ENCODE peak calls at places on chromosomes 11 and 22, in six cellular contexts. One of them, this sample, is unnamed.

GRCh38 chr22:23105919-23106853 is 35.6 kb downstream of the RSPH14 start:
- DNase-seq in H1: no peak
- DNase-seq in GM12891: no peak
- DNase-seq in K562: peak
- DNase-seq in GM12878: no peak
- DNase-seq in HepG2: no peak
- DNase-seq in this sample: no peak

GRCh38 chr22:25514436-25514835 is 50.0 kb upstream of the GRK3 start:
- DNase-seq in H1: no peak
- DNase-seq in GM12891: no peak
- DNase-seq in K562: no peak
- DNase-seq in GM12878: no peak
- DNase-seq in HepG2: no peak
- DNase-seq in this sample: no peak

GRCh38 chr22:29108137-29108536 is 35.3 kb downstream of the KREMEN1 start:
- DNase-seq in H1: no peak
- DNase-seq in GM12891: no peak
- DNase-seq in K562: no peak
- DNase-seq in GM12878: no peak
- DNase-seq in HepG2: no peak
- DNase-seq in this sample: no peak

GRCh38 chr11:87405843-87406242 is 368.1 kb downstream of the TMEM135 start:
- DNase-seq in H1: no peak
- DNase-seq in GM12891: no peak
- DNase-seq in K562: no peak
- DNase-seq in GM12878: no peak
- DNase-seq in HepG2: no peak
- DNase-seq in this sample: no peak

GRCh38 chr11:107810875-107811274 is 47.7 kb downstream of the SLC35F2 start:
- DNase-seq in H1: no peak
- DNase-seq in GM12891: no peak
- DNase-seq in K562: no peak
- DNase-seq in GM12878: no peak
- DNase-seq in HepG2: no peak
- DNase-seq in this sample: no peak

GRCh38 chr22:42337356-42337755 is 66.9 kb upstream of the TCF20 start:
- DNase-seq in H1: no peak
- DNase-seq in GM12891: no peak
- DNase-seq in K562: no peak
- DNase-seq in GM12878: no peak
- DNase-seq in HepG2: no peak
- DNase-seq in this sample: no peak

GRCh38 chr22:19713650-19714319 is 518 bp upstream of the SEPTIN5 start:
- DNase-seq in H1: no peak
- DNase-seq in GM12891: no peak
- DNase-seq in K562: no peak
- DNase-seq in GM12878: no peak
- DNase-seq in HepG2: no peak
- DNase-seq in this sample: no peak

GRCh38 chr22:39003165-39003638 is 10.9 kb upstream of the APOBEC3C start:
- DNase-seq in H1: no peak
- DNase-seq in GM12891: peak
- DNase-seq in K562: peak
- DNase-seq in GM12878: peak
- DNase-seq in HepG2: peak
- DNase-seq in this sample: peak

GRCh38 chr11:33478111-33478573 is 221.0 kb downstream of the HIPK3 start:
- DNase-seq in H1: no peak
- DNase-seq in GM12891: no peak
- DNase-seq in K562: no peak
- DNase-seq in GM12878: peak
- DNase-seq in HepG2: peak
- DNase-seq in this sample: no peak

GRCh38 chr11:111361874-111362273 is 17.2 kb downstream of the POU2AF1 start:
- DNase-seq in H1: no peak
- DNase-seq in GM12891: no peak
- DNase-seq in K562: no peak
- DNase-seq in GM12878: no peak
- DNase-seq in HepG2: no peak
- DNase-seq in this sample: no peak

GRCh38 chr11:43969543-43969942 is 27.1 kb downstream of the C11orf96 start:
- DNase-seq in H1: no peak
- DNase-seq in GM12891: no peak
- DNase-seq in K562: no peak
- DNase-seq in GM12878: no peak
- DNase-seq in HepG2: no peak
- DNase-seq in this sample: no peak

GRCh38 chr22:41501209-41501608 is 32.3 kb downstream of the ACO2 start:
- DNase-seq in H1: no peak
- DNase-seq in GM12891: no peak
- DNase-seq in K562: no peak
- DNase-seq in GM12878: peak
- DNase-seq in HepG2: peak
- DNase-seq in this sample: no peak

GRCh38 chr11:76901144-76901543 is 40.4 kb downstream of the ACER3 start:
- DNase-seq in H1: no peak
- DNase-seq in GM12891: no peak
- DNase-seq in K562: no peak
- DNase-seq in GM12878: no peak
- DNase-seq in HepG2: no peak
- DNase-seq in this sample: no peak

GRCh38 chr11:119991669-119992068 is 146.2 kb downstream of the TRIM29 start:
- DNase-seq in H1: no peak
- DNase-seq in GM12891: no peak
- DNase-seq in K562: no peak
- DNase-seq in GM12878: no peak
- DNase-seq in HepG2: no peak
- DNase-seq in this sample: no peak

GRCh38 chr22:36961626-36962025 is 48.2 kb downstream of the CSF2RB start:
- DNase-seq in H1: no peak
- DNase-seq in GM12891: no peak
- DNase-seq in K562: no peak
- DNase-seq in GM12878: no peak
- DNase-seq in HepG2: no peak
- DNase-seq in this sample: no peak

GRCh38 chr22:20220629-20221026 is 47.5 kb downstream of the RTN4R start:
- DNase-seq in H1: no peak
- DNase-seq in GM12891: no peak
- DNase-seq in K562: no peak
- DNase-seq in GM12878: no peak
- DNase-seq in HepG2: no peak
- DNase-seq in this sample: no peak

GRCh38 chr11:32266611-32267010 is 168.7 kb downstream of the WT1 start:
- DNase-seq in H1: no peak
- DNase-seq in GM12891: no peak
- DNase-seq in K562: no peak
- DNase-seq in GM12878: no peak
- DNase-seq in HepG2: no peak
- DNase-seq in this sample: no peak

GRCh38 chr22:39994046-39994565 is 648 bp upstream of the FAM83F start:
- DNase-seq in H1: no peak
- DNase-seq in GM12891: no peak
- DNase-seq in K562: peak
- DNase-seq in GM12878: no peak
- DNase-seq in HepG2: no peak
- DNase-seq in this sample: no peak

GRCh38 chr11:114195981-114196731 is 100.0 kb upstream of the NNMT start:
- DNase-seq in H1: no peak
- DNase-seq in GM12891: no peak
- DNase-seq in K562: no peak
- DNase-seq in GM12878: no peak
- DNase-seq in HepG2: no peak
- DNase-seq in this sample: no peak

GRCh38 chr11:121237686-121238658 is 54.6 kb upstream of the SC5D start:
- DNase-seq in H1: no peak
- DNase-seq in GM12891: no peak
- DNase-seq in K562: no peak
- DNase-seq in GM12878: peak
- DNase-seq in HepG2: no peak
- DNase-seq in this sample: no peak

GRCh38 chr11:68546555-68546954 is 86.0 kb downstream of the PPP6R3 start:
- DNase-seq in H1: no peak
- DNase-seq in GM12891: no peak
- DNase-seq in K562: no peak
- DNase-seq in GM12878: no peak
- DNase-seq in HepG2: peak
- DNase-seq in this sample: no peak

GRCh38 chr11:74282863-74283484 is 28.5 kb downstream of the P4HA3 start:
- DNase-seq in H1: no peak
- DNase-seq in GM12891: no peak
- DNase-seq in K562: no peak
- DNase-seq in GM12878: no peak
- DNase-seq in HepG2: no peak
- DNase-seq in this sample: no peak

GRCh38 chr11:125141178-125141577 is 23.4 kb upstream of the PKNOX2 start:
- DNase-seq in H1: no peak
- DNase-seq in GM12891: no peak
- DNase-seq in K562: no peak
- DNase-seq in GM12878: no peak
- DNase-seq in HepG2: no peak
- DNase-seq in this sample: no peak

GRCh38 chr22:26579331-26579886 is 10.5 kb downstream of the TPST2 start:
- DNase-seq in H1: no peak
- DNase-seq in GM12891: peak
- DNase-seq in K562: no peak
- DNase-seq in GM12878: peak
- DNase-seq in HepG2: no peak
- DNase-seq in this sample: peak

GRCh38 chr22:28594784-28595324 is 84.8 kb downstream of the TTC28 start:
- DNase-seq in H1: no peak
- DNase-seq in GM12891: peak
- DNase-seq in K562: peak
- DNase-seq in GM12878: no peak
- DNase-seq in HepG2: peak
- DNase-seq in this sample: no peak

GRCh38 chr11:2540521-2541320 is 95.9 kb downstream of the KCNQ1 start:
- DNase-seq in H1: no peak
- DNase-seq in GM12891: no peak
- DNase-seq in K562: no peak
- DNase-seq in GM12878: no peak
- DNase-seq in HepG2: no peak
- DNase-seq in this sample: no peak

GRCh38 chr11:35276396-35276795 is 137.4 kb downstream of the CD44 start:
- DNase-seq in H1: no peak
- DNase-seq in GM12891: no peak
- DNase-seq in K562: no peak
- DNase-seq in GM12878: no peak
- DNase-seq in HepG2: no peak
- DNase-seq in this sample: no peak

GRCh38 chr11:61910473-61911123 is 6.8 kb downstream of the RAB3IL1 start:
- DNase-seq in H1: no peak
- DNase-seq in GM12891: no peak
- DNase-seq in K562: no peak
- DNase-seq in GM12878: no peak
- DNase-seq in HepG2: no peak
- DNase-seq in this sample: no peak

DNA sequence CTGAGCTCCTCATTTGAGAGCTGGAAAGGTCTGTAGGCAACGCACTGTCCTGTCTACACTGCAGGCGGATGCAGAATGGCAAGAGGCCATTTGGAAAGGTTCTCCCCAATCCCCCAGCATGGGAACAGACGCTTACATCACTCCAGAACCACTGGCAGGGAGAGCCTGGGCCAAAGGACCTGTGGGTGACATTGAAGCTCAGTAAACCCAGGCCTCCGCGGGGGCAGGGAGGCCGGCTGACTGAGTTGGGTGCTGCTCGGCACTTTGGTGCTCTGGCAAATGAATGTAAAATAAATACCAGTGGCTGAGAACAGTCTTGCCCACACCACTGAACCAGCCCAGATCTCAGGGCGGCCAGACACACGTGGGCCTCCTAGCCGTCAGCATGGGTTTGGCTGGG is 22.4 kb downstream of the TOM1 start:
- DNase-seq in H1: no peak
- DNase-seq in GM12891: no peak
- DNase-seq in K562: no peak
- DNase-seq in GM12878: no peak
- DNase-seq in HepG2: no peak
- DNase-seq in this sample: no peak
- TF ChIP-seq POLR2AphosphoS5 in H1: no peak
- TF ChIP-seq POLR2AphosphoS5 in GM12891: no peak
- TF ChIP-seq POLR2AphosphoS5 in K562: no peak
- TF ChIP-seq POLR2AphosphoS5 in GM12878: no peak
- TF ChIP-seq POLR2AphosphoS5 in HepG2: no peak
- TF ChIP-seq POLR2AphosphoS5 in this sample: no peak

DNA sequence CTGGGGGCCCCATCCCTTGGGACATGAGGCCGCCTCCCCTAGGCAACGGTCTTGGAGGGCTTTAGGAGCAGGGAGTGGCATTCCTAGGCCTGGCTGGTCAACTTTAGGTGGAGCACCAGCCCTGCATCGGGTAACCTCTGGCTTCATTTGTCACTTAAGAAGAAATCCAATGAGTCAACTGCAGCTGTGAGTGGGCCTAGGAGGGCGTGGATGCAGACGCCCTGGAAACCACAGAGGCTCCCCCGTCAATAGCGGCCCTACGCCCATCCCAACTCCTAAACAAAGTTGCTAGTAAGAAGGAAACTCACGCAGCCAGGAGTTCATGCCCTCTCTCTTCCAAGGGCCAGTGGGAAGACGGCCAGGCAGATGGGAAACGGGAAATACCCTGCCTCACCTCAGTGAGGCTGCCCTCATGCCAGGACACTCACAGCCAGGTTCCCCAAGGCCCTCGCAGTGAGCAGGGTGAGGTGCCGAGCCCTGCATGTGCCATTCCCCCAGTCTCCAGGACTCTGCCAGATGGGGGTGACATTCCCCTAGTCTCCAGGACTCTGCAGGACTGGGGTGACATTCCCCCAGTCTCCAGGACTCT is 20.8 kb downstream of the BID start:
- DNase-seq in H1: no peak
- DNase-seq in GM12891: no peak
- DNase-seq in K562: no peak
- DNase-seq in GM12878: no peak
- DNase-seq in HepG2: no peak
- DNase-seq in this sample: no peak
- TF ChIP-seq TAF1 in H1: no peak
- TF ChIP-seq TAF1 in GM12891: no peak
- TF ChIP-seq TAF1 in K562: no peak
- TF ChIP-seq TAF1 in GM12878: no peak
- TF ChIP-seq TAF1 in HepG2: no peak
- TF ChIP-seq TAF1 in this sample: no peak

GRCh38 chr11:65500262-65501004 is 1.6 kb downstream of the MALAT1 start:
- DNase-seq in H1: no peak
- DNase-seq in GM12891: no peak
- DNase-seq in K562: no peak
- DNase-seq in GM12878: no peak
- DNase-seq in HepG2: no peak
- DNase-seq in this sample: no peak
- TF ChIP-seq POLR2A in H1: peak
- TF ChIP-seq POLR2A in GM12891: peak
- TF ChIP-seq POLR2A in K562: peak
- TF ChIP-seq POLR2A in GM12878: peak
- TF ChIP-seq POLR2A in HepG2: peak
- TF ChIP-seq POLR2A in this sample: peak

DNA sequence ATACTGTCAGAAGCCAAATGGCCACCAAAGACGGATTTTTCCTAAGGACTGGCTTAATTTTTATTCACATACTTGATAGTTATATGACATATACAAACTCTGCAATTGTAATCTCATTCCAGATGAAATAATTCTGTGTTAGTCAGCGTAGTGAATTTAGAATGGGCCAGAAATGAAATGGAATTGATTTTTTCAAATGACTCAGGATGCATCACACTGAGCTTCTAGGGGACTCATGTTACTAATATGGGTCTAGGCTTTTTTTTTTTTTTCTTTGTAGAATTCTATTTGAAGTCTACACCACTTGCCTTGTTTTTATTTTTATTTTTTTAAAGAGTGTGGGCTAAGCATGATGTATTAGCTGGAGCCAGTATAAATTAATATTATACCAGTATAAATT is 62.7 kb downstream of the SPECC1L start:
- DNase-seq in H1: no peak
- DNase-seq in GM12891: no peak
- DNase-seq in K562: no peak
- DNase-seq in GM12878: no peak
- DNase-seq in HepG2: no peak
- DNase-seq in this sample: no peak
- TF ChIP-seq POLR2AphosphoS5 in H1: no peak
- TF ChIP-seq POLR2AphosphoS5 in GM12891: no peak
- TF ChIP-seq POLR2AphosphoS5 in K562: no peak
- TF ChIP-seq POLR2AphosphoS5 in GM12878: no peak
- TF ChIP-seq POLR2AphosphoS5 in HepG2: no peak
- TF ChIP-seq POLR2AphosphoS5 in this sample: no peak